ENCODE peak calls at places on chromosomes 4 and X, in seven cellular contexts. F, L, W, D, Y, J and H are unnamed samples.

GRCh38 chr4:10180927-10181744 is 64.5 kb upstream of the WDR1 start:
- DNase-seq in W (no peak), D (no peak), Y (no peak), F (no peak), L (peak; percentile 17), J (no peak), H (peak; percentile 99)

GRCh38 chr4:121736735-121737351 is 28.1 kb downstream of the SMIM43 start:
- DNase-seq in D (no peak), J (peak; percentile 51), F (no peak), W (no peak), L (no peak), Y (peak; percentile 28), H (peak; percentile 54)

GRCh38 chrX:103405009-103405333 is 28.6 kb downstream of the BEX3 start:
- DNase-seq in Y (no peak), D (no peak), F (no peak), L (no peak), J (no peak), W (no peak), H (no peak)

GRCh38 chr4:87853108-87853507 is 20.3 kb downstream of the MEPE start:
- DNase-seq in J (no peak), L (no peak), Y (no peak), D (no peak), F (no peak), W (no peak), H (peak; percentile 28)

GRCh38 chr4:120163895-120164294 is 97.2 kb upstream of the MAD2L1 start:
- DNase-seq in W (no peak), F (no peak), D (no peak), J (no peak), L (no peak), Y (no peak), H (no peak)

GRCh38 chrX:96002401-96002800 is 682.2 kb upstream of the DIAPH2 start:
- DNase-seq in Y (no peak), D (no peak), J (no peak), L (no peak), W (no peak), F (no peak), H (no peak)

GRCh38 chrX:93985621-93986020 is 311.6 kb downstream of the FAM133A start:
- DNase-seq in F (no peak), W (no peak), J (no peak), Y (no peak), L (no peak), D (no peak), H (no peak)

GRCh38 chrX:19361701-19362100 is 18.0 kb downstream of the PDHA1 start:
- DNase-seq in D (no peak), J (no peak), F (no peak), W (no peak), Y (no peak), L (no peak), H (no peak)

GRCh38 chr4:3291969-3292570 is 751 bp upstream of the RGS12 start:
- DNase-seq in D (peak; percentile 74), F (no peak), Y (peak; percentile 77), L (no peak), J (peak; percentile 57), W (peak; percentile 65), H (peak; percentile 64)

DNA sequence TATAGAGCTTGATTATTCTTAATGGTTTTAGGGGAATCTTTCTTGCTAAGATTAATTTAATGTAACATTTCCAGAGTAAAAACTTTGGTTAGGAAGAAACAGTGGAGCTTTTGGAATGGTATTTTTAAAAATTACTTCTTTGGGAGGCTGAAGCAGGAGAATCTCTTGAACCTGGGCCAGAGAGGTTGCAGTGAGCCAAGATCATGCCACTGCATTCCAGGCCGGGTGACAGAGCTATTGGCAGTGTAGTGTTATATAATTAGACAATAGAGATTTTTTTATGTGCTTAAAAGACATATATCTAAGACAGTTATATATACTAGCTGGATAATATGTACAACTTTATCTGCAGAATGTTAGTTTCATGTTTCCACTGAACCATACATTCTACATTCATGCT is 585.6 kb downstream of the ADGRL3 start:
- DNase-seq in L (no peak), W (no peak), F (no peak), Y (no peak), J (no peak), D (no peak), H (no peak)
- TF ChIP-seq POLR2A in L (no peak), W (no peak), F (no peak), Y (no peak), J (no peak), D (no peak), H (no peak)

GRCh38 chr4:102500371-102501175 is 586 bp upstream of the NFKB1 start:
- DNase-seq in D (peak; percentile 52), F (peak; percentile 45), W (peak; percentile 54), L (no peak), Y (peak; percentile 77), J (peak; percentile 52), H (peak; percentile 63)
- TF ChIP-seq POLR2A in D (peak; percentile 19), F (no peak), W (no peak), L (no peak), Y (peak; percentile 48), J (no peak), H (no peak)

DNA sequence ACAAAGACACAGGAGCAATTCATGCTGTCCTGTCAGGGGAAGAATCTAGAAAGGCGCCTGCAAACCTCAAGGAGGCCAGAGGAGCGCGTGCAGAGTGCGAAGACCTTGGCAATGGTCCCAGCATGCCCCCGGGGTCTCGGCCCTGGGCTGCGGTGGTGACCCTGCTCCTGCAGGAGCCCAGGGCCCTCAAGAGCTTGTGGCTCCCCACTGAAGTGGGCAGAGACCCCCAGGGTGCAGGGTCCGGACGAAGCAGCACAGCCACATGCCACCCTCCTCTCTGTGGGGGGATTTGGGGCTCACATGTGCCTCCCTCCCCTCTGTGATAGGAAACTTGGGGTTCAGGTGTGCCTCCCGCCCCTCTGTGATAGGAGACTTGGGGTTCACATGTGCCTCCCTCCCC is 39.3 kb downstream of the GAK start:
- DNase-seq in Y (no peak), L (no peak), D (no peak), W (no peak), J (no peak), F (no peak), H (no peak)
- TF ChIP-seq POLR2A in Y (no peak), L (no peak), D (no peak), W (no peak), J (no peak), F (no peak), H (no peak)

GRCh38 chr4:159102623-159103405 is at the start of gene RAPGEF2:
- DNase-seq in L (peak; percentile 89), F (peak; percentile 85), W (peak; percentile 90), J (peak; percentile 92), Y (peak; percentile 94), D (peak; percentile 94), H (peak; percentile 92)
- TF ChIP-seq POLR2A in L (peak; percentile 28), F (peak; percentile 98), W (peak; percentile 84), J (peak; percentile 96), Y (peak; percentile 93), D (peak; percentile 96), H (peak; percentile 89)